ENCODE peak calls at places on chromosomes 4 and X, in six cellular contexts. O, I, T, W, D and M are unnamed samples.

GRCh38 chr4:9988349-9988748 is 32.9 kb downstream of the SLC2A9 start:
- DNase-seq in I (no peak), O (no peak), D (no peak), W (no peak), T (no peak), M (no peak)

GRCh38 chrX:20668550-20668949 is 401.8 kb upstream of the RPS6KA3 start:
- DNase-seq in T (no peak), O (no peak), D (no peak), I (no peak), W (no peak), M (no peak)

GRCh38 chr4:113020966-113021365 is 28.5 kb upstream of the ANK2 start:
- DNase-seq in O (no peak), I (no peak), T (no peak), W (no peak), D (no peak), M (no peak)

GRCh38 chr4:106258145-106259045 is 57.6 kb downstream of the TBCK start:
- DNase-seq in T (no peak), W (no peak), D (no peak), O (no peak), I (no peak), M (no peak)

GRCh38 chrX:120697053-120697452 is 67.2 kb upstream of the C1GALT1C1 start:
- DNase-seq in W (no peak), T (no peak), D (no peak), I (no peak), O (no peak), M (no peak)

GRCh38 chr4:47531241-47531953 is 46.3 kb downstream of the ATP10D start:
- DNase-seq in T (peak), W (peak), O (peak), D (peak), I (peak), M (no peak)

GRCh38 chr4:141258558-141258957 is 37.9 kb downstream of the ZNF330 start:
- DNase-seq in I (no peak), O (no peak), T (no peak), W (no peak), D (no peak), M (no peak)

GRCh38 chr4:153611679-153612078 is 72.4 kb upstream of the TLR2 start:
- DNase-seq in T (no peak), I (no peak), W (no peak), D (no peak), O (no peak), M (no peak)

GRCh38 chr4:29051381-29051965 is 1668.7 kb upstream of the PCDH7 start:
- DNase-seq in W (no peak), I (no peak), D (no peak), T (no peak), O (no peak), M (no peak)

GRCh38 chr4:84218002-84218401 is 281.1 kb downstream of the NKX6-1 start:
- DNase-seq in O (no peak), I (no peak), D (no peak), T (no peak), W (no peak), M (no peak)

GRCh38 chr4:162865102-162865501 is 301.6 kb downstream of the NAF1 start:
- DNase-seq in O (no peak), W (peak), I (no peak), D (no peak), T (no peak), M (no peak)

GRCh38 chr4:183106839-183107238 is 7.8 kb downstream of the WWC2 start:
- DNase-seq in I (no peak), D (no peak), W (no peak), O (no peak), T (no peak), M (no peak)

GRCh38 chrX:79933938-79934337 is 80.6 kb upstream of the TBX22 start:
- DNase-seq in W (no peak), D (no peak), T (no peak), O (no peak), I (no peak), M (no peak)
- TF ChIP-seq CTCF in W (no peak), D (no peak), T (no peak), O (no peak), I (no peak), M (no peak)

DNA sequence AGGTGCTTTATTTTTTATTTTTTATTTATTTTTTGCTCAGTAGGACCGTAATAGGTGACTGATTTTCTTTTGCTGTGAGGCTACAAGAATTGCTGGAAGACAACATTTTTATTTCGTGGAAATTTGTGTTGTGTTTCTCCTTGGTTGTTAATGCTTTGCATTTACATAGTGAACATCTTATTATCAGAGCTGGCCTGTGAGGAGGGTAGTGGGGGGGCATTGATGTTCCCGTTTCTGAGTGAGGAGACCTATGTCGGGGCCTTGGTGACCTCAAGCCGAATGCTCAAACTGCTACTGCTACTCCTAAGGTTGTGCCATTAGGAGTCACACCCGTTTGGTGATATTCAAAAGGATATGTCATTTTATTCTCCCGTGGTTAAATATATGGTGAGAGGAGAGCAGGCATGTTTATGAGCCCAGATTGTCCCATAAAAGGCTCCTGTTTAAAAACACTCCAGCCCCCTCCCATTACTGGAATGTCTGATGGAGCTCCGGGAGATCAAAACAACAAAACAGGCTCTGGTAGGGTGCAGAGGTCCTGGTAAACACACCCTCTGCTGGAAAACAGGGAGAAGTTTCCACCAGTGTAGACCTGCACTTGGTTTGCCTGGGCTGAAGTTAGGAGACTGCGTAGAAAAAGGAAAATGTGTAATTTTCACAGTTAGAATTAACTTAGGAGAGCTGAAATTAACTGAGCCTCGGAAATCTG is 5.6 kb downstream of the PDGFRA start:
- DNase-seq in W (no peak), O (no peak), D (no peak), I (no peak), T (no peak), M (no peak)
- TF ChIP-seq CTCF in W (no peak), O (no peak), D (no peak), I (peak), T (peak), M (peak)

GRCh38 chrX:119223784-119224183 is 12.3 kb upstream of the PGRMC1 start:
- DNase-seq in D (no peak), O (no peak), W (no peak), I (no peak), T (no peak), M (no peak)

GRCh38 chrX:119222932-119223331 is 13.2 kb upstream of the PGRMC1 start:
- DNase-seq in I (no peak), W (no peak), O (no peak), T (no peak), D (no peak), M (no peak)

DNA sequence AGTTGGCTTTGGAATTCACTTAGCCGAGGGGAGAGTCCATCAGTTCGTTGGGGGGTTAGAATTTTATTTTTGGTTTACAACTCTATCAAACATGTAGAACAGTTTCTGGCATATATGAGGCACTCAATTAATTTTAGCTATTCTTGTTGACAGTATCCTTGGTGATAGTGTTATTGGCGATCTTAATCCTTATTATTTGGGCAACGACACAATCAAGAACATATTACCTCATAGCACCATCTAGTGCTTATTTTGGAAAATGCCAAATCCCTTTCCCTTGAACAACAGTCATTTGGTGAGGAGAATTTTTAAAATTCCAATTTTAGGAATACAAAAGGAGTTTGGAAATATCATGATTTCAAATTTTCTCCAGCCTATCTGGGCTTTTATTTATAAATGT is 17.9 kb upstream of the PGRMC1 start:
- DNase-seq in W (no peak), I (no peak), D (no peak), T (no peak), O (no peak), M (no peak)
- TF ChIP-seq CTCF in W (no peak), I (peak), D (peak), T (peak), O (peak), M (no peak)

GRCh38 chr4:116055857-116056827 is 942.7 kb upstream of the NDST4 start:
- DNase-seq in I (no peak), O (no peak), T (no peak), W (no peak), D (no peak), M (no peak)
- TF ChIP-seq CTCF in I (no peak), O (no peak), T (no peak), W (no peak), D (no peak), M (peak)

DNA sequence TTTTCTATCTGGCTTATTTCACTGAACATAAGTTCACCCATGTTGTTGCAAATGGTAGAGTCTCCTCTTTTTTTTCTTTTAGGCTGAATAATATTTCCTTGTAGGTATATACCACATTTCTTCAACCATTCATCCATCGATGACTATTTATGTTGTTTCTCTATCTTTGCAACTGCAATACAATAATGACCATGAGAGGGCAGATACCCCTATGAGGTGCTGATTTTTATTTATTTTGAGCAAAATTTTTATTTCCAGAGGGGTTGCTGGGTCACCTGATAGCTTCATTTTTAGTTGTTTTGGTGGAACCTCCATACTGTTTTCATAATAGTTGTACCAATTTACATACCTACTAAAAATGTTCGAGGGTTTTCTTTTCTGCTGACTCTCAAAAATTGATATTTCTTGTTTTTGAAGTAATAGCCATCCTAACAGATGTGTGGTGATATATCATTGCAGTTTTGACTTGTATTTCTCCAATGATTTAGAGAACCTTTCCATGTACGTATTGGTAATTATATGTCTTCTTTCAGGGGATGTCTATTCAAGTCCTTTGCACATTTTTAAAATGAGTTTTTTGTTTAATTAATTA is 1697.0 kb downstream of the PCDH7 start:
- DNase-seq in O (no peak), W (no peak), T (no peak), D (no peak), I (no peak), M (no peak)
- TF ChIP-seq CTCF in O (no peak), W (no peak), T (no peak), D (no peak), I (no peak), M (peak)

GRCh38 chr4:22667332-22667731 is 25.4 kb upstream of the GBA3 start:
- DNase-seq in W (no peak), T (no peak), O (no peak), I (no peak), D (no peak), M (no peak)
- TF ChIP-seq CTCF in W (no peak), T (no peak), O (no peak), I (no peak), D (no peak), M (no peak)

GRCh38 chr4:181564616-181565015 is 678.6 kb upstream of the TENM3 start:
- DNase-seq in W (no peak), D (no peak), I (no peak), O (no peak), T (no peak), M (no peak)

GRCh38 chr4:181566490-181566889 is 676.7 kb upstream of the TENM3 start:
- DNase-seq in T (no peak), O (no peak), D (no peak), W (no peak), I (peak), M (peak)

GRCh38 chr4:181569553-181569952 is 673.6 kb upstream of the TENM3 start:
- DNase-seq in T (no peak), O (no peak), I (no peak), W (no peak), D (no peak), M (no peak)
- TF ChIP-seq CTCF in T (no peak), O (peak), I (peak), W (peak), D (peak), M (peak)

DNA sequence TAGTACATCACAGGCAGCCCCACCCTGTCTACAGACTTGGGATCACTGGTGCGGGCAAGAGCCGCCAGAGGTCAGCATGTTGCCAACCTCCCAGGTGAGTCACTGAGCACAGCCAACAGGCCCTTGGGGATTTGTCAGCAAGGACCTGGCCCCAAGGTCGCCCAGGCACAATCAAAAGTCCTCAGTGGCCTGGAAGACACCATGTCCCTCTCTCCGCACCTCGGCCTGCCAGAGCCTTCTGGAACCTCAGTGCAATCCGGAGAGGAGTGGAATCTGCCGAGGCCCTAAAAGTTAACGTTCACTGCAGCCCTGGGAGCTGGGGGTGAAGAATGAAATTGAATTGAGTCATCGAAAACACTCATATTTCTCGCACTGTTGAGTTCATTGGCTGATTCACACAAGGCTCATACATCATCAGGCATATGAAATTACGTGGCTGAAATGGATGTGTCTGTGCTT is 74.3 kb downstream of the WFS1 start:
- DNase-seq in T (no peak), O (no peak), W (no peak), D (no peak), I (no peak), M (peak)
- TF ChIP-seq CTCF in T (no peak), O (no peak), W (no peak), D (peak), I (no peak), M (no peak)

DNA sequence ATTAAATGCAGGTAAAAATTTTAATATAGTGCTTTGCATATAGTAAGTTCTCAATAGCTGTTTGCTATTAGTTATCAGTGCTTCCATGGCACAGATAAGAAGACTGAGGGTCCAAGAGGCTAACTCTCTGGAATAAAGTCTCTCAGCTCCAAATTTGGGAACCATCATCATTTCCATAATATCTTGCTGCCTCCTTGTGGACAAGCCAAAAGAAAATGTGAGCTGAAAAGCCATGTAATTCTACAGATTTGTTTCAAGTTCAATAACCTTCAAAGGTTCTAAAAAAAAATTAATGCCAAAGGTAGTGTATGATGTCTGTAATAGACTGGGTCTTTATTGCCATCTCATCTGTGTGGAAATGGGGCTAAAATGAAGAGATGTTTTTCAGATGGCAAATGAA is 136.9 kb upstream of the VCX start:
- DNase-seq in T (no peak), O (no peak), I (no peak), D (no peak), W (no peak), M (no peak)
- TF ChIP-seq CTCF in T (no peak), O (no peak), I (no peak), D (no peak), W (no peak), M (no peak)

DNA sequence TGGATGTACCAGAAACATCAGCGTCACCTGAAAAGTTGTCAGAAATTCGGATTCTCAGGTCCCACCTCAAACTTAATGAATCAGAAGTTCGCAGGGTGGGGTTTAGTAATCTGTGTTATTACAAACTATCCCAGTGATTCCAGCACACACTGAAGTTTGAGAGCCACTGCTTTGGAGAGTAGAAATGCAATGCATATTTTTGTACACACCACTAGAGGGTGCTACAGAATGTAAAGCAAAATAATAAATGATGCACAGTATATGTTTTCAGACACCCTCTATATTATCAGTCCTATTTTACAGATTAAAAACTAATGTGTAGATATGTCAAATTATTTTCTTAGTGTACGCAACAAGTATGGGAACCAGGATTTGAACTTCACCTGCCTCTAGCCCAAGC is 2.5 kb upstream of the MORF4L2 start:
- DNase-seq in I (no peak), O (no peak), D (no peak), T (no peak), W (no peak), M (no peak)
- TF ChIP-seq CTCF in I (peak), O (peak), D (peak), T (peak), W (peak), M (peak)